ENCODE peak calls at places on chromosomes 7 and 10, in nine cellular contexts. R, I, W, U, H, P, S, G and T are unnamed samples.

GRCh38 chr7:133540096-133540860 is 287.4 kb downstream of the EXOC4 start:
- DNase-seq in U (no peak), W (no peak), H (no peak), G (no peak), I (no peak), S (no peak), P (no peak), R (no peak), T (no peak)

GRCh38 chr7:156157409-156158012 is 345.2 kb upstream of the SHH start:
- DNase-seq in U (no peak), H (no peak), I (no peak), P (no peak), S (no peak), R (peak), W (no peak), G (no peak), T (no peak)

GRCh38 chr7:92622680-92623079 is 32.5 kb upstream of the FAM133B start:
- DNase-seq in U (no peak), G (no peak), S (no peak), H (no peak), I (no peak), P (no peak), R (no peak), W (no peak), T (no peak)

GRCh38 chr7:151089893-151090730 is 3.8 kb downstream of the AGAP3 start:
- DNase-seq in I (no peak), W (no peak), G (no peak), P (no peak), S (no peak), U (no peak), R (no peak), H (no peak), T (no peak)

GRCh38 chr10:124000792-124001201 is 92.6 kb downstream of the CHST15 start:
- DNase-seq in U (peak), H (no peak), W (no peak), P (no peak), R (peak), I (no peak), S (no peak), G (no peak), T (no peak)

GRCh38 chr7:82805527-82805960 is 357.1 kb downstream of the PCLO start:
- DNase-seq in I (no peak), G (no peak), U (peak), W (peak), S (peak), P (no peak), H (peak), R (no peak), T (no peak)

GRCh38 chr7:27944626-27945025 is 204.7 kb downstream of the TAX1BP1 start:
- DNase-seq in U (no peak), P (no peak), W (no peak), S (no peak), G (peak), I (no peak), R (no peak), H (no peak), T (no peak)

GRCh38 chr7:152909280-152909679 is 149.7 kb downstream of the ACTR3B start:
- DNase-seq in R (no peak), H (no peak), U (no peak), W (no peak), S (no peak), G (no peak), I (no peak), P (no peak), T (no peak)

GRCh38 chr7:1708640-1709249 is 38.7 kb downstream of the ELFN1 start:
- DNase-seq in S (no peak), U (no peak), R (peak), I (no peak), P (no peak), W (no peak), H (no peak), G (no peak), T (no peak)

GRCh38 chr10:351770-352318 is 216.6 kb downstream of the ZMYND11 start:
- DNase-seq in G (no peak), I (no peak), S (no peak), H (no peak), U (no peak), R (no peak), W (no peak), P (no peak), T (no peak)